ENCODE peak calls at places on chromosomes 12 and 14, in seven cellular contexts. B is lower lobe of right lung, G is WERI-Rb-1, M is lower leg skin, Q is left lung, I is nephron progenitor cell, D is omental fat pad. S is an unnamed sample.

GRCh38 chr12:56954057-56954577 is 3.3 kb downstream of the RDH16 start:
- DNase-seq in B (no peak), G (no peak), M (no peak), Q (no peak), I (no peak), D (no peak), S (no peak)

GRCh38 chr12:98678946-98679610 is 34.0 kb downstream of the APAF1 start:
- DNase-seq in B (no peak), G (no peak), M (no peak), Q (no peak), I (no peak), D (no peak), S (no peak)

GRCh38 chr14:65833256-65833880 is 420.8 kb downstream of the FUT8 start:
- DNase-seq in B (no peak), G (no peak), M (peak), Q (no peak), I (peak), D (no peak), S (no peak)

GRCh38 chr12:129641916-129642315 is 261.9 kb downstream of the TMEM132D start:
- DNase-seq in B (no peak), G (no peak), M (no peak), Q (no peak), I (no peak), D (no peak), S (no peak)

GRCh38 chr14:102479777-102480176 is 29.8 kb downstream of the ANKRD9 start:
- DNase-seq in B (peak), G (no peak), M (no peak), Q (peak), I (no peak), D (no peak), S (no peak)

GRCh38 chr14:35368583-35368982 is 36.0 kb downstream of the NFKBIA start:
- DNase-seq in B (peak), G (no peak), M (no peak), Q (no peak), I (no peak), D (no peak), S (no peak)

GRCh38 chr12:79686171-79686570 is 4.6 kb downstream of the PAWR start:
- DNase-seq in B (no peak), G (no peak), M (no peak), Q (no peak), I (no peak), D (no peak), S (no peak)

GRCh38 chr14:22866874-22867273 is 4.7 kb upstream of the LRP10 start:
- DNase-seq in B (no peak), G (no peak), M (no peak), Q (no peak), I (no peak), D (no peak), S (no peak)

GRCh38 chr12:94386422-94386821 is 73.2 kb downstream of the CEP83 start:
- DNase-seq in B (no peak), G (no peak), M (no peak), Q (no peak), I (no peak), D (no peak), S (no peak)

GRCh38 chr12:123941485-123942276 is 30.9 kb downstream of the CCDC92 start:
- DNase-seq in B (no peak), G (no peak), M (no peak), Q (peak), I (no peak), D (no peak), S (no peak)

GRCh38 chr12:55743131-55743921 is 404 bp downstream of the GDF11 start:
- DNase-seq in B (peak), G (peak), M (no peak), Q (peak), I (peak), D (no peak), S (peak)

GRCh38 chr14:26993541-26993940 is 395.7 kb upstream of the NOVA1 start:
- DNase-seq in B (no peak), G (no peak), M (peak), Q (no peak), I (no peak), D (no peak), S (no peak)

GRCh38 chr14:57889245-57889644 is 23.4 kb upstream of the SLC35F4 start:
- DNase-seq in B (peak), G (no peak), M (no peak), Q (peak), I (no peak), D (no peak), S (no peak)

GRCh38 chr12:132748319-132748718 is 13.3 kb downstream of the ANKLE2 start:
- DNase-seq in B (peak), G (no peak), M (no peak), Q (no peak), I (no peak), D (no peak), S (no peak)

GRCh38 chr12:3747543-3747942 is 5.4 kb downstream of the CRACR2A start:
- DNase-seq in B (no peak), G (no peak), M (no peak), Q (no peak), I (no peak), D (no peak), S (no peak)

GRCh38 chr12:7143564-7143963 is 13.4 kb downstream of the CLSTN3 start:
- DNase-seq in B (no peak), G (no peak), M (no peak), Q (no peak), I (no peak), D (no peak), S (no peak)

GRCh38 chr12:13941258-13942249 is 39.8 kb downstream of the GRIN2B start:
- DNase-seq in B (no peak), G (peak), M (peak), Q (no peak), I (peak), D (no peak), S (no peak)

GRCh38 chr12:20474443-20474842 is 106.1 kb downstream of the PDE3A start:
- DNase-seq in B (no peak), G (no peak), M (no peak), Q (no peak), I (no peak), D (no peak), S (no peak)

GRCh38 chr12:52090291-52090690 is 10.8 kb downstream of the SMIM41 start:
- DNase-seq in B (no peak), G (no peak), M (no peak), Q (no peak), I (no peak), D (no peak), S (no peak)
- TF ChIP-seq CTCF in B (no peak), G (no peak), M (no peak), Q (no peak), I (no peak), D (no peak), S (no peak)

GRCh38 chr12:53047221-53048032 is 2.4 kb upstream of the TNS2 start:
- DNase-seq in B (peak), G (peak), M (no peak), Q (peak), I (peak), D (no peak), S (peak)
- TF ChIP-seq CTCF in B (no peak), G (peak), M (no peak), Q (no peak), I (no peak), D (no peak), S (peak)

DNA sequence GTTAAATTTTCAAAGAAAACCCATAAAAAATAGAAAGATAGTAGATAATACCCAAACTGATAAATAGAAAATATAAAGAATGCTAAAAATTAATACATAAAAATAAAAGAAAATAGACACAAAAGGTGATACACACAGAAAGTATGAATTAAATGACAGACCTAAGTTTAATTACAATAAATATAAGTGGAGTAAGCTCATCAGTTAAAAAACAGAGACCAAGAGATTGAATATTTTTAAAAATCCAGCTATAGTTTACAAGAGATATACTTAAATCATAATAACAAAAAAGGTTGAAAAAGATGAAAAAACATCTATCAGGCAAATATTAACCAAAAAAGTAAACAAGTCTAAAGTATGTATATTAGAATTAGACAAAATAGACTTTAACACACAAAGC is 268.2 kb downstream of the SOX5 start:
- DNase-seq in B (no peak), G (no peak), M (no peak), Q (no peak), I (no peak), D (no peak), S (no peak)
- TF ChIP-seq CTCF in B (no peak), G (no peak), M (no peak), Q (no peak), I (no peak), D (no peak), S (no peak)

DNA sequence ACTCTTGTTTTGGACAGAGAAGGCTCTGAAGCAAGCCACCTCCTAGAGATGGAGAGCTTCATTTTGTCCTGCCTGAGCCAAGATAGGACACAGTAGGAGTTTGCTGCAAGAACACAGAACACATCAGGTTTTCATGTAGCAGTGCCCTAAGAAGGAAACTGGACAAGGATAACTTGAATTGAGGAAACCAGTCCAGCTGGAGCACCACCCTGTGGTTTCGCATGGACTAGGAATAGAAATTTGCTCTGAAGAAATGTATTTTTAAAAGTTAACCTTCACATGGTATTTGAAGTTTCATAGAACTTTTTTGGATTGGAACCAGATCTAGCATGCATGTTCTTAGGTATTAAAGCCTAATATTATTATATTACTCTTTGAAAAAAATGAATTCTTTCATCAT is 68.8 kb downstream of the RERG start:
- DNase-seq in B (no peak), G (no peak), M (no peak), Q (no peak), I (no peak), D (no peak), S (no peak)
- TF ChIP-seq CTCF in B (peak), G (peak), M (no peak), Q (no peak), I (no peak), D (no peak), S (peak)

S was measured in breast epithelium.